ENCODE peak calls at places on chromosomes 16 and 17, in six cellular contexts. S is lung, Z is cardiac muscle cell, L is PC-9, F is Caco-2, W is colonic mucosa. M is an unnamed sample.

GRCh38 chr17:33369876-33370275 is 76.8 kb upstream of the ASIC2 start:
- DNase-seq in F (no peak), W (no peak), L (no peak), S (no peak), Z (no peak), M (no peak)

GRCh38 chr17:66730497-66730923 is 104.4 kb upstream of the CACNG5 start:
- DNase-seq in Z (no peak), F (no peak), S (no peak), L (peak; percentile 58), W (no peak), M (no peak)

GRCh38 chr17:74736423-74737298 is at the start of gene RAB37:
- DNase-seq in S (no peak), Z (peak; percentile 40), W (peak; percentile 58), F (peak; percentile 93), L (no peak), M (no peak)

GRCh38 chr16:57151369-57151768 is 34.5 kb downstream of the PSME3IP1 start:
- DNase-seq in F (no peak), Z (no peak), S (no peak), W (no peak), L (no peak), M (no peak)

GRCh38 chr17:10149573-10150399 is 48.6 kb downstream of the GAS7 start:
- DNase-seq in L (no peak), W (no peak), F (no peak), S (no peak), Z (peak; percentile 90), M (no peak)

GRCh38 chr16:28543072-28543471 is 4.3 kb upstream of the NUPR1 start:
- DNase-seq in Z (no peak), L (peak; percentile 30), W (peak; percentile 89), S (no peak), F (no peak), M (no peak)

GRCh38 chr17:49862781-49863331 is 15.0 kb upstream of the TAC4 start:
- DNase-seq in F (no peak), S (peak; percentile 42), L (no peak), W (no peak), Z (peak; percentile 22), M (no peak)

GRCh38 chr17:7897773-7898172 is 9.2 kb downstream of the CHD3 start:
- DNase-seq in W (no peak), F (peak; percentile 47), Z (peak; percentile 77), L (no peak), S (no peak), M (no peak)

GRCh38 chr16:54554581-54554980 is 268.0 kb upstream of the IRX3 start:
- DNase-seq in W (no peak), L (no peak), F (no peak), Z (no peak), S (no peak), M (no peak)

GRCh38 chr16:59527206-59527997 is 793.3 kb upstream of the GOT2 start:
- DNase-seq in W (no peak), L (no peak), F (no peak), S (no peak), Z (no peak), M (peak; percentile 91)

GRCh38 chr17:57045868-57046671 is 39.0 kb upstream of the AKAP1 start:
- DNase-seq in F (no peak), Z (no peak), S (peak; percentile 33), L (no peak), W (no peak), M (no peak)

GRCh38 chr17:39625198-39625769 is 1.5 kb upstream of the PPP1R1B start:
- DNase-seq in Z (peak; percentile 51), F (no peak), W (peak; percentile 80), S (no peak), L (no peak), M (no peak)

GRCh38 chr16:83701494-83701893 is 106.3 kb upstream of the HSBP1 start:
- DNase-seq in F (peak; percentile 77), Z (peak; percentile 64), S (peak; percentile 37), L (peak; percentile 26), W (no peak), M (peak; percentile 15)

GRCh38 chr16:68397710-68398171 is 50.6 kb downstream of the SMPD3 start:
- DNase-seq in W (no peak), Z (no peak), F (no peak), S (no peak), L (no peak), M (no peak)

GRCh38 chr17:76867578-76868175 is 527 bp upstream of the MGAT5B start:
- DNase-seq in L (peak; percentile 35), W (no peak), F (no peak), Z (peak; percentile 62), S (no peak), M (peak; percentile 78)

DNA sequence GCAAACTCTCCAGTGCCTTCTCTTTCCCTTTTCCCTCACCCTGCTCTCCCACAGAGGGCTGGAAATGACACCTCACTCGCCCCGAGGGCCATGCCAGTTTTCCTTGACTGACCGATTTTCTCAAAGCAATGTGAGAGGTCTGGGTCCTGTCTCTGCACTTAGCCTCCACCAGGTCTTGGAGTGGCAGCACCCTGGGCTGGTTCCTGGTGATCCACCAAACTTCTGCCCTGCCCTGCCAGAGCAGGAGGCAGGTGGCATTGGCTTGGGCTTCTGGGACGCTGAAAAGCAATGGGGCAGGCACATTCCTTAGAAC is 97.5 kb downstream of the RAB11FIP4 start:
- DNase-seq in L (peak; percentile 26), W (no peak), S (no peak), F (peak; percentile 44), Z (no peak), M (no peak)
- H3K4me1 ChIP-seq in L (peaks cover 44% of the 10 kb centered on the region), W (peaks cover 28% of the 10 kb centered on the region), S (peaks cover 13% of the 10 kb centered on the region), F (peaks cover 45% of the 10 kb centered on the region), Z (peaks cover 14% of the 10 kb centered on the region), M (peaks cover 16% of the 10 kb centered on the region)

GRCh38 chr17:43371227-43371821 is 27.5 kb upstream of the ARL4D start:
- DNase-seq in S (no peak), Z (no peak), F (no peak), W (no peak), L (no peak), M (no peak)

GRCh38 chr17:43368740-43369506 is 29.9 kb upstream of the ARL4D start:
- DNase-seq in L (peak; percentile 77), Z (peak; percentile 91), F (peak; percentile 92), S (peak; percentile 80), W (peak; percentile 84), M (peak; percentile 96)

GRCh38 chr17:43372273-43372911 is 26.4 kb upstream of the ARL4D start:
- DNase-seq in F (no peak), L (no peak), Z (peak; percentile 56), S (no peak), W (no peak), M (no peak)

GRCh38 chr17:43367588-43368242 is 31.1 kb upstream of the ARL4D start:
- DNase-seq in Z (peak; percentile 94), S (no peak), W (no peak), F (peak; percentile 79), L (peak; percentile 46), M (peak; percentile 100)

GRCh38 chr17:43369986-43370385 is 28.8 kb upstream of the ARL4D start:
- DNase-seq in W (no peak), L (no peak), S (no peak), F (no peak), Z (no peak), M (no peak)
- H3K4me3 ChIP-seq in W (no peak overlapping the region), L (peak overlapping the region; percentile 61), S (no peak overlapping the region), F (peak overlapping the region; percentile 38), Z (no peak overlapping the region), M (peak overlapping the region; percentile 39)

GRCh38 chr16:2008631-2009301 is 855 bp downstream of the ZNF598 start:
- DNase-seq in F (peak; percentile 26), S (no peak), W (peak; percentile 52), L (no peak), Z (peak; percentile 58), M (no peak)

GRCh38 chr16:2006317-2006716 is 3.3 kb downstream of the ZNF598 start:
- DNase-seq in L (no peak), W (no peak), S (no peak), Z (no peak), F (no peak), M (no peak)

GRCh38 chr16:2008009-2008526 is 1.6 kb downstream of the ZNF598 start:
- DNase-seq in L (peak; percentile 75), Z (peak; percentile 72), W (peak; percentile 71), S (no peak), F (no peak), M (no peak)

GRCh38 chr16:2005646-2006045 is 4.0 kb downstream of the ZNF598 start:
- DNase-seq in L (no peak), S (no peak), Z (no peak), F (no peak), W (no peak), M (no peak)

DNA sequence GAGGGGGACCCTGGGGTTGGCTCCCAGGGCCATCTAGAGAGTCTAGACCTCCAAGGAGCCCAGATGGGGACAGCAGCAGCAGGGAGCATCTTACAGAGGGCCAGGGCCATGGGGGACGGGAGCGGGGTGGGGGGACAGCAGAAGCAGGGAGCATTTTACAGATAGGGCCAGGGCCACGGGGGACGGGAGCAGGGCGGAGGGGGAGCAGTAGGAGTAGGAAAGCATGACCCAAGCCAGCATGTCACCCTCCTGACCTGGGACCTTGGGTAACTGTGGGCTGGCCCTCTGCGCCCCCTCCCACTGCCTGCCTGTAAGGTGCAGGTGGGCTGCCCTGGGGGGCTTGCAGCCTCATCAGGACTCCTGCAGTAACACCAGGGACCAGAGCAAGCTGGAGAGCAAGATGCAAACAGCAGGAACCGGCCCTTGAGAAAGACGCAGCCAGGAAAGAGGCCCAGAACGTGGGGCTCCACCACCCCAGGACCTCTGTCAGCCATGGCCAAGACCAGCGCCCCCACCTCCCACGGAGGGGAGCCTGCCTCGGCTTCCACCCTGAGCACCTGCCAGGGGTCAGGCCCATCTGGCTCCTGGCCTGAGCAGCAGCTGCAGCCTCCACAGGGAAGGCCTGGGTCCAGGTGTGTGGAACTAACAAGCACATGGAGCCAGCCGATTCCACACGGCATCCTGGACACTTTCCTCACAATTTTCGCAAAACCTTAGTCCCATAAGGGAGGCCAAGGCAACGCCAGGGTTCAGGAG is 2.4 kb downstream of the ZNF598 start:
- DNase-seq in S (no peak), Z (no peak), W (no peak), F (no peak), L (no peak), M (no peak)
- H3K4me1 ChIP-seq in S (peaks cover 43% of the 10 kb centered on the region), Z (peaks cover 23% of the 10 kb centered on the region), W (peaks cover 31% of the 10 kb centered on the region), F (peaks cover 15% of the 10 kb centered on the region), L (peaks cover 19% of the 10 kb centered on the region), M (peaks cover 39% of the 10 kb centered on the region)

GRCh38 chr16:55737966-55738365 is 82.2 kb downstream of the SLC6A2 start:
- DNase-seq in W (no peak), F (no peak), S (no peak), L (no peak), Z (no peak), M (no peak)

GRCh38 chr16:55737318-55737717 is 81.5 kb downstream of the SLC6A2 start:
- DNase-seq in S (no peak), W (no peak), L (no peak), F (no peak), Z (no peak), M (no peak)

GRCh38 chr16:55735120-55735781 is 79.5 kb downstream of the SLC6A2 start:
- DNase-seq in F (no peak), W (no peak), Z (no peak), S (no peak), L (no peak), M (no peak)

GRCh38 chr16:55732496-55732895 is 76.7 kb downstream of the SLC6A2 start:
- DNase-seq in Z (no peak), F (no peak), W (no peak), S (no peak), L (no peak), M (no peak)

DNA sequence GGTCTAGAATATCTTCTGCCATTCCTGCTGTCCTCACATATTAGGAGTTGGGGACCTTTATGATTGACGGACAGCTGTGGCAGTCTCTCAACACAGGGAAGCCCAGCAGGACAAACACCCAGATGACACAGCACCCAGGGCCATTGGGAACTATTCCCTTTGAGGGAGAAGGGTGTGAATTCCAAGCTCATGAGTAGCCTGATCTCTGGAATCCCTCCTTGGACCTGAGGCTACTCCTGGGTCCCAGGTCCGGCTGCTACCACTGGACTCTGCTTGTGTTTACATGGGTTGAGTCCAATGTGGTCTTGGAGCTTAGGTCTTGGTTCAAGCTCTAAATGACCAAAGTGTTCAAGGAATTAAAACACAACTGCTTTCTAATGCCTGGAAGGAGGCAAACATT is 78.9 kb downstream of the SLC6A2 start:
- DNase-seq in S (no peak), W (no peak), F (no peak), Z (no peak), L (no peak), M (no peak)
- H3K4me3 ChIP-seq in S (no peak overlapping the region), W (no peak overlapping the region), F (no peak overlapping the region), Z (no peak overlapping the region), L (no peak overlapping the region), M (no peak overlapping the region)